ENCODE peak calls at places on chromosomes 16 and 17, in nine cellular contexts. Y is AG09309, D is progenitor cell of endocrine pancreas, J is right atrium auricular region, O is hepatocyte, T is breast epithelium, P is GM23338, F is NB4, I is nephron progenitor cell. U is an unnamed sample.

GRCh38 chr16:78277374-78277773 is 177.9 kb downstream of the WWOX start:
- DNase-seq in J (no peak), D (no peak), I (peak; percentile 45), Y (no peak), T (no peak), F (no peak), O (no peak), P (peak; percentile 52), U (no peak)

GRCh38 chr16:6081320-6081976 is 983.9 kb upstream of the EEF2KMT start:
- DNase-seq in J (no peak), D (peak; percentile 53), Y (no peak), T (no peak), I (peak; percentile 69), O (peak; percentile 46), F (peak; percentile 57), P (peak; percentile 70), U (peak; percentile 48)

GRCh38 chr17:49521521-49522185 is 26.6 kb downstream of the NGFR start:
- DNase-seq in T (no peak), Y (no peak), D (no peak), I (no peak), P (no peak), J (no peak), O (no peak), F (no peak), U (no peak)

GRCh38 chr16:1941924-1942809 is 832 bp downstream of the MSRB1 start:
- DNase-seq in I (no peak), F (peak; percentile 90), D (no peak), O (no peak), P (no peak), Y (no peak), T (no peak), J (no peak), U (no peak)

GRCh38 chr17:17079761-17080160 is 37.5 kb downstream of the MPRIP start:
- DNase-seq in I (no peak), D (no peak), Y (no peak), J (no peak), O (no peak), T (no peak), P (no peak), F (no peak), U (no peak)

GRCh38 chr17:46979023-46979870 is at the start of gene RPRML:
- DNase-seq in O (peak; percentile 56), T (no peak), F (peak; percentile 42), P (peak; percentile 64), J (no peak), Y (no peak), I (peak; percentile 79), D (peak; percentile 24), U (peak; percentile 60)

GRCh38 chr17:78915872-78916632 is 9.1 kb downstream of the TIMP2 start:
- DNase-seq in O (no peak), T (no peak), P (no peak), J (peak; percentile 78), D (no peak), F (peak; percentile 89), Y (no peak), I (no peak), U (no peak)

GRCh38 chr17:21359483-21359840 is 16.7 kb upstream of the KCNJ12 start:
- DNase-seq in F (no peak), T (no peak), O (no peak), D (no peak), P (no peak), J (no peak), Y (no peak), I (no peak), U (no peak)

GRCh38 chr16:3059041-3059722 is 6.3 kb upstream of the IL32 start:
- DNase-seq in P (peak; percentile 95), I (peak; percentile 95), F (peak; percentile 89), T (peak; percentile 77), Y (peak; percentile 20), D (peak; percentile 94), O (peak; percentile 97), J (peak; percentile 89), U (peak; percentile 92)

GRCh38 chr16:3059723-3060242 is 5.7 kb upstream of the IL32 start:
- DNase-seq in I (no peak), F (no peak), D (no peak), P (no peak), T (no peak), O (no peak), Y (no peak), J (no peak), U (no peak)

GRCh38 chr16:3057181-3058166 is 8.0 kb upstream of the IL32 start:
- DNase-seq in T (no peak), F (no peak), P (peak; percentile 27), Y (no peak), J (no peak), I (no peak), O (no peak), D (no peak), U (no peak)

GRCh38 chr16:3056336-3057180 is 8.9 kb upstream of the IL32 start:
- DNase-seq in D (no peak), T (no peak), J (no peak), I (no peak), F (no peak), P (no peak), O (no peak), Y (no peak), U (no peak)

GRCh38 chr16:3058173-3059030 is 7.0 kb upstream of the IL32 start:
- DNase-seq in Y (no peak), I (peak; percentile 58), O (peak; percentile 82), F (peak; percentile 75), J (no peak), P (peak; percentile 84), T (peak; percentile 51), D (peak; percentile 36), U (no peak)
- TF ChIP-seq CTCF in Y (peak; percentile 1), I (no peak), O (no peak), F (peak; percentile 30), J (no peak), P (peak; percentile 67), T (no peak), D (no peak), U (no peak)

GRCh38 chr17:76280650-76281049 is 15.5 kb downstream of the UBALD2 start:
- DNase-seq in P (no peak), D (no peak), J (no peak), O (no peak), T (no peak), F (no peak), I (no peak), Y (no peak), U (no peak)

GRCh38 chr17:76281573-76282371 is 16.6 kb downstream of the UBALD2 start:
- DNase-seq in T (no peak), O (no peak), P (no peak), I (no peak), D (no peak), Y (no peak), J (no peak), F (no peak), U (no peak)

GRCh38 chr17:76278268-76278908 is 13.2 kb downstream of the UBALD2 start:
- DNase-seq in F (no peak), J (no peak), P (no peak), I (no peak), O (no peak), D (no peak), Y (no peak), T (no peak), U (no peak)

GRCh38 chr17:76278952-76279741 is 14.0 kb downstream of the UBALD2 start:
- DNase-seq in Y (peak; percentile 16), P (peak; percentile 91), T (peak; percentile 78), O (peak; percentile 91), F (peak; percentile 76), J (peak; percentile 90), I (peak; percentile 91), D (peak; percentile 85), U (peak; percentile 88)

DNA sequence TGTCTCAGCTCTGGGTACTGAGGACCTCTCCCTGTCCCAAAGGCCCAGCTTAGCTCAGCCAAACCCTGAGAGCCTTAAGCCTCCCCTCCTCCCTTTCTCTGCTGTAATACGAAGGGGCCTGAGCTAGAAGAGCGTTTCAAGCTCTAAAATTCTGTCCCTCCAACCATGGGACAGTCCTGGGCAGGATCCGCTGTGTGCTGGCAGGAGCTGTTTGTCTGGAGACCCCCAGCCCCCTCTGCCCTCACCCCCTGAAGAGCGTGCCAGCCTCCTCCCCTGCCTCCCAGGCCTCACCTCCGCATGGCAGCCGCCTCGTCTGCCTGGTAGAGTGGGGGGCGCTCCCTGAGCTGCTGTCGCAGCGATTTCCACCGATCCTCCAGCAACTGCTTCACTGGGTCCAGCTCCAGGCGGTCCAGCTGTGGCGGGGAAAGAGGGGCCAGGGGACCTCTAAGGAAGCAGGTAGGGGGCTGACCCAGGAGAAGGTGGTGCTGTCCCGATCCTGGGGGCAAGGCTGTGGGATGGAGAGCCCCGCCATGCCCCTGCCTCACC is 14.7 kb downstream of the UBALD2 start:
- DNase-seq in J (no peak), I (no peak), Y (no peak), F (no peak), T (no peak), O (no peak), D (no peak), P (no peak), U (no peak)
- TF ChIP-seq CTCF in J (peak; percentile 39), I (no peak), Y (no peak), F (no peak), T (no peak), O (no peak), D (no peak), P (no peak), U (peak; percentile 13)

DNA sequence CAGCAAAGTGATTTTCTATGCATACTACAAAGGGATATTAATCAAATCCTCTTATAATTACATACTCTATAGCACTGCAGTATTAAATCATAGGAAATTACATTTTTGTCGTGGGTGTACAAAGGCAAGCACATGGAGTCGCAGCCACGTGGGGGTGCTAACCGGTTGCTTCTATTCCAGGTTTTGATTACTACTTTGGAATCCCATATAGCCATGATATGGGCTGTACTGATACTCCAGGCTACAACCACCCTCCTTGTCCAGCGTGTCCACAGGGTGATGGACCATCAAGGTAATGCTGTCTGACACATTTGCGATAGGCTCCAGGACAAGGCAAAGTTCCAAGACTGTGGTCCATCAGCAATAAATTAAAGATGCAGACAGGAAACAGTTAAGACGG is 60.1 kb downstream of the ARSG start:
- DNase-seq in J (peak; percentile 60), O (no peak), P (no peak), I (no peak), F (no peak), Y (no peak), T (no peak), D (no peak), U (no peak)
- TF ChIP-seq CTCF in J (peak; percentile 42), O (no peak), P (peak; percentile 12), I (no peak), F (no peak), Y (no peak), T (no peak), D (no peak), U (no peak)

DNA sequence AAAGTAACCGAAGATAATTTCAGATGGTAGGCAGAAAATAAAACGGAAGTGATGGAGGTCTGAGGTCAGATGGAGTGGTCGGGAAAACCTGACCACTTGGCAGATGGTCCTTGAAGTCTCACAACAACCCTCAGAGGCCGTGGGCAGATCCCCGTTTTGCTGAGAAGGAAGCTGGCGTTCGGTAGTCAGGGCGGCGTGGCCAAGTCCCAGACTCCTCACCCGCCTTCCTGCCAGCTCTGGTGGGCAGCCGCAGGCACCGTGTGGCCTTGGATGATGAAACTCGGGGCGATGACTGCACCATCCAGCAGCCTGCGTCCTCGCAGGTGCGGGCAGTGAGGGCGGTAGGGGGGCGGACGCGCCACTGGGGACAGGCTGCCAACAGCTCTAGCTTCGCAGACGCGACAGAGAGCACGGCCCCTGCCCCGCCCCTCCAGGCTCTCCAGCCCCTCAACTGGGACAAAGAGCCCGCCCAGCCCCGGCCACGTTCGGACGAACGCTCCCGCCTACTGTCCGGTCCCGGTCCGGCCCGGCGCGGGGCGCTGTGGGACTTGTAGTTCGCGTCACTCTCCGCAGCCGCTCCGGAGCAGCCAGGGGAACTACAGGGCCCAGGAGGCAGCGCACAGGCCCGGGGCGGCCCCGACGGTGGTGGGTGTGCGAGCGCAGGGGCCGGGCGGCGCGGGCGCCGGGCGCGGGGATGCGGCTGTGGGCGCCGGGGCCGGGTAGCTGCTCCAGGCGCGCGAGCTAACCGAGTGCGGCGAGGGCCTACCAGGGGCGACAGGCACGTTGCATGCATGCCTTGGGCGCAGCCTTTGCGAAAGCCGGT is at the start of gene GPT2:
- DNase-seq in D (peak; percentile 99), J (peak; percentile 94), P (peak; percentile 100), Y (peak; percentile 75), O (peak; percentile 97), F (peak; percentile 99), T (peak; percentile 94), I (peak; percentile 98), U (peak; percentile 96)
- TF ChIP-seq CTCF in D (peak; percentile 6), J (peak; percentile 39), P (no peak), Y (no peak), O (no peak), F (no peak), T (no peak), I (no peak), U (peak; percentile 12)

U was measured in neural crest cell.